ENCODE peak calls at places on chromosomes 1 and 21, in eight cellular contexts. B is activated CD4-positive, alpha-beta T cell treated with anti-CD3 and anti-CD28 coated beads, Interleukin-2, amount 50 U/mL, for 48 hours; W is left cardiac atrium; T is HS-27A; G is NCI-H2029; U is Calu3; X is activated naive CD8-positive, alpha-beta T cell treated with anti-CD3 and anti-CD28 coated beads for 36 hours; C is activated CD4-positive, alpha-beta memory T cell treated with anti-CD3 and anti-CD28 coated beads, Interleukin-2, amount 10 ng/mL, durations not matched to agents 7 days and 5 days. Q is an unnamed sample.

GRCh38 chr1:52907068-52907811 is 14.3 kb downstream of the ECHDC2 start:
- DNase-seq in B (no peak), W (no peak), T (no peak), G (no peak), U (no peak), X (no peak), C (no peak), Q (no peak)

GRCh38 chr21:26952274-26953066 is 14.4 kb downstream of the ADAMTS5 start:
- DNase-seq in B (no peak), W (no peak), T (no peak), G (no peak), U (no peak), X (no peak), C (no peak), Q (no peak)

GRCh38 chr1:150873521-150873920 is 2.9 kb downstream of the ARNT start:
- DNase-seq in B (no peak), W (no peak), T (no peak), G (no peak), U (no peak), X (no peak), C (no peak), Q (no peak)

GRCh38 chr1:65990161-65990560 is 197.5 kb downstream of the PDE4B start:
- DNase-seq in B (no peak), W (no peak), T (no peak), G (no peak), U (no peak), X (no peak), C (no peak), Q (no peak)

GRCh38 chr21:29470397-29470796 is 171.7 kb downstream of the BACH1 start:
- DNase-seq in B (no peak), W (no peak), T (no peak), G (no peak), U (no peak), X (no peak), C (no peak), Q (no peak)

GRCh38 chr1:2981981-2982614 is 39.2 kb upstream of the ACTRT2 start:
- DNase-seq in B (no peak), W (no peak), T (no peak), G (no peak), U (no peak), X (no peak), C (no peak), Q (no peak)

GRCh38 chr1:233654667-233655432 is 40.9 kb downstream of the KCNK1 start:
- DNase-seq in B (no peak), W (no peak), T (no peak), G (no peak), U (peak), X (no peak), C (no peak), Q (no peak)

GRCh38 chr1:8816831-8817412 is 518 bp downstream of the RERE start:
- DNase-seq in B (peak), W (peak), T (no peak), G (no peak), U (peak), X (peak), C (peak), Q (no peak)

GRCh38 chr1:169115891-169116585 is 9.5 kb downstream of the ATP1B1 start:
- DNase-seq in B (peak), W (peak), T (no peak), G (peak), U (peak), X (no peak), C (peak), Q (no peak)

GRCh38 chr1:7401814-7402547 is 369.1 kb upstream of the VAMP3 start:
- DNase-seq in B (no peak), W (no peak), T (peak), G (no peak), U (peak), X (no peak), C (no peak), Q (no peak)

GRCh38 chr1:166170726-166171125 is 3.9 kb upstream of the FAM78B start:
- DNase-seq in B (no peak), W (no peak), T (no peak), G (no peak), U (peak), X (no peak), C (no peak), Q (no peak)

GRCh38 chr1:10803971-10804820 is 7.8 kb upstream of the CASZ1 start:
- DNase-seq in B (peak), W (no peak), T (no peak), G (peak), U (peak), X (peak), C (no peak), Q (peak)

GRCh38 chr1:240405751-240406150 is 206.2 kb downstream of the GREM2 start:
- DNase-seq in B (no peak), W (no peak), T (no peak), G (no peak), U (no peak), X (no peak), C (no peak), Q (no peak)

GRCh38 chr1:197106869-197107268 is 39.6 kb downstream of the ASPM start:
- DNase-seq in B (no peak), W (no peak), T (no peak), G (no peak), U (no peak), X (no peak), C (no peak), Q (no peak)

GRCh38 chr1:110393691-110394564 is 3.1 kb upstream of the SLC16A4 start:
- DNase-seq in B (no peak), W (no peak), T (no peak), G (no peak), U (peak), X (no peak), C (no peak), Q (no peak)

GRCh38 chr1:184027751-184028682 is 9.5 kb downstream of the COLGALT2 start:
- DNase-seq in B (no peak), W (no peak), T (no peak), G (no peak), U (no peak), X (no peak), C (no peak), Q (no peak)

GRCh38 chr1:176696109-176696508 is 233.1 kb downstream of the PAPPA2 start:
- DNase-seq in B (no peak), W (no peak), T (no peak), G (peak), U (peak), X (no peak), C (no peak), Q (peak)

GRCh38 chr1:86991549-86992186 is 77.2 kb downstream of the HS2ST1 start:
- DNase-seq in B (no peak), W (no peak), T (no peak), G (no peak), U (no peak), X (no peak), C (no peak), Q (no peak)

GRCh38 chr1:219900201-219900600 is 28.2 kb downstream of the SLC30A10 start:
- DNase-seq in B (no peak), W (no peak), T (no peak), G (no peak), U (no peak), X (no peak), C (no peak), Q (no peak)

GRCh38 chr1:245587435-245588105 is 432.8 kb downstream of the KIF26B start:
- DNase-seq in B (no peak), W (no peak), T (no peak), G (no peak), U (no peak), X (no peak), C (no peak), Q (no peak)

GRCh38 chr21:44920694-44921604 is at the start of gene ITGB2:
- DNase-seq in B (peak), W (peak), T (no peak), G (no peak), U (no peak), X (peak), C (peak), Q (no peak)

GRCh38 chr1:84913025-84913892 is 20.3 kb upstream of the LPAR3 start:
- DNase-seq in B (no peak), W (no peak), T (no peak), G (peak), U (no peak), X (no peak), C (no peak), Q (no peak)

GRCh38 chr1:83508485-83509151 is 490.3 kb downstream of the TTLL7 start:
- DNase-seq in B (no peak), W (no peak), T (no peak), G (no peak), U (no peak), X (peak), C (peak), Q (no peak)

GRCh38 chr1:81801032-81801833 is 499 bp downstream of the ADGRL2 start:
- DNase-seq in B (no peak), W (peak), T (no peak), G (peak), U (peak), X (peak), C (no peak), Q (peak)

GRCh38 chr1:5973771-5974170 is 18.5 kb downstream of the NPHP4 start:
- DNase-seq in B (no peak), W (no peak), T (no peak), G (no peak), U (no peak), X (no peak), C (no peak), Q (no peak)

GRCh38 chr1:116356673-116357072 is 16.4 kb upstream of the ATP1A1 start:
- DNase-seq in B (no peak), W (no peak), T (no peak), G (no peak), U (no peak), X (no peak), C (no peak), Q (no peak)

GRCh38 chr1:6889875-6890480 is 104.7 kb downstream of the CAMTA1 start:
- DNase-seq in B (peak), W (peak), T (peak), G (no peak), U (peak), X (peak), C (peak), Q (no peak)